ENCODE peak calls at places on chromosomes 12 and 14, in six cellular contexts. One of them, this sample, is unnamed.

GRCh38 chr14:85634205-85634604 is 104.3 kb downstream of the FLRT2 start:
- DNase-seq in tibial nerve: no peak
- DNase-seq in heart right ventricle: no peak
- DNase-seq in CD4-positive, alpha-beta memory T cell: no peak
- DNase-seq in fibroblast of lung: no peak
- DNase-seq in IMR-90: no peak
- DNase-seq in this sample: no peak

GRCh38 chr12:26121323-26121740 is 3.5 kb downstream of the BHLHE41 start:
- DNase-seq in tibial nerve: no peak
- DNase-seq in heart right ventricle: no peak
- DNase-seq in CD4-positive, alpha-beta memory T cell: no peak
- DNase-seq in fibroblast of lung: no peak
- DNase-seq in IMR-90: no peak
- DNase-seq in this sample: no peak

GRCh38 chr12:51941011-51941561 is 10.4 kb upstream of the ACVR1B start:
- DNase-seq in tibial nerve: no peak
- DNase-seq in heart right ventricle: peak; percentile 30
- DNase-seq in CD4-positive, alpha-beta memory T cell: no peak
- DNase-seq in fibroblast of lung: peak; percentile 74
- DNase-seq in IMR-90: peak; percentile 77
- DNase-seq in this sample: no peak

GRCh38 chr12:5581616-5582367 is 149.9 kb downstream of the NTF3 start:
- DNase-seq in tibial nerve: no peak
- DNase-seq in heart right ventricle: no peak
- DNase-seq in CD4-positive, alpha-beta memory T cell: no peak
- DNase-seq in fibroblast of lung: no peak
- DNase-seq in IMR-90: no peak
- DNase-seq in this sample: no peak

GRCh38 chr14:22803575-22803974 is 11.7 kb downstream of the SLC7A7 start:
- DNase-seq in tibial nerve: no peak
- DNase-seq in heart right ventricle: no peak
- DNase-seq in CD4-positive, alpha-beta memory T cell: no peak
- DNase-seq in fibroblast of lung: no peak
- DNase-seq in IMR-90: no peak
- DNase-seq in this sample: no peak

GRCh38 chr12:96502477-96502876 is 13.1 kb downstream of the CFAP54 start:
- DNase-seq in tibial nerve: no peak
- DNase-seq in heart right ventricle: no peak
- DNase-seq in CD4-positive, alpha-beta memory T cell: no peak
- DNase-seq in fibroblast of lung: no peak
- DNase-seq in IMR-90: no peak
- DNase-seq in this sample: no peak

GRCh38 chr12:57868870-57869609 is 22.5 kb upstream of the CTDSP2 start:
- DNase-seq in tibial nerve: no peak
- DNase-seq in heart right ventricle: peak; percentile 30
- DNase-seq in CD4-positive, alpha-beta memory T cell: no peak
- DNase-seq in fibroblast of lung: no peak
- DNase-seq in IMR-90: no peak
- DNase-seq in this sample: peak; percentile 89

GRCh38 chr14:83085141-83085540 is 1551.5 kb upstream of the SEL1L start:
- DNase-seq in tibial nerve: no peak
- DNase-seq in heart right ventricle: no peak
- DNase-seq in CD4-positive, alpha-beta memory T cell: no peak
- DNase-seq in fibroblast of lung: no peak
- DNase-seq in IMR-90: peak; percentile 13
- DNase-seq in this sample: no peak

GRCh38 chr12:49631336-49631907 is 8.1 kb downstream of the PRPF40B start:
- DNase-seq in tibial nerve: no peak
- DNase-seq in heart right ventricle: no peak
- DNase-seq in CD4-positive, alpha-beta memory T cell: no peak
- DNase-seq in fibroblast of lung: no peak
- DNase-seq in IMR-90: no peak
- DNase-seq in this sample: no peak

GRCh38 chr12:14810953-14811483 is 3.0 kb downstream of the SMCO3 start:
- DNase-seq in tibial nerve: no peak
- DNase-seq in heart right ventricle: no peak
- DNase-seq in CD4-positive, alpha-beta memory T cell: no peak
- DNase-seq in fibroblast of lung: peak; percentile 37
- DNase-seq in IMR-90: peak; percentile 33
- DNase-seq in this sample: no peak

GRCh38 chr12:27517961-27518668 is 5.9 kb upstream of the PPFIBP1 start:
- DNase-seq in tibial nerve: no peak
- DNase-seq in heart right ventricle: no peak
- DNase-seq in CD4-positive, alpha-beta memory T cell: no peak
- DNase-seq in fibroblast of lung: no peak
- DNase-seq in IMR-90: no peak
- DNase-seq in this sample: no peak

GRCh38 chr14:54562334-54562733 is 4.6 kb upstream of the SAMD4A start:
- DNase-seq in tibial nerve: no peak
- DNase-seq in heart right ventricle: no peak
- DNase-seq in CD4-positive, alpha-beta memory T cell: no peak
- DNase-seq in fibroblast of lung: no peak
- DNase-seq in IMR-90: peak; percentile 57
- DNase-seq in this sample: no peak

GRCh38 chr14:37443461-37443860 is 151.6 kb downstream of the FOXA1 start:
- DNase-seq in tibial nerve: no peak
- DNase-seq in heart right ventricle: no peak
- DNase-seq in CD4-positive, alpha-beta memory T cell: no peak
- DNase-seq in fibroblast of lung: peak; percentile 64
- DNase-seq in IMR-90: peak; percentile 49
- DNase-seq in this sample: no peak

GRCh38 chr12:65387396-65387795 is 108.9 kb downstream of the MSRB3 start:
- DNase-seq in tibial nerve: no peak
- DNase-seq in heart right ventricle: no peak
- DNase-seq in CD4-positive, alpha-beta memory T cell: no peak
- DNase-seq in fibroblast of lung: peak; percentile 20
- DNase-seq in IMR-90: peak; percentile 70
- DNase-seq in this sample: no peak

GRCh38 chr12:63228853-63229252 is 77.9 kb upstream of the AVPR1A start:
- DNase-seq in tibial nerve: no peak
- DNase-seq in heart right ventricle: no peak
- DNase-seq in CD4-positive, alpha-beta memory T cell: no peak
- DNase-seq in fibroblast of lung: no peak
- DNase-seq in IMR-90: no peak
- DNase-seq in this sample: no peak

GRCh38 chr14:99522457-99522891 is 41.3 kb downstream of the CCNK start:
- DNase-seq in tibial nerve: no peak
- DNase-seq in heart right ventricle: no peak
- DNase-seq in CD4-positive, alpha-beta memory T cell: no peak
- DNase-seq in fibroblast of lung: peak; percentile 52
- DNase-seq in IMR-90: peak; percentile 78
- DNase-seq in this sample: peak; percentile 54

GRCh38 chr12:121637231-121637914 is 11.0 kb downstream of the ORAI1 start:
- DNase-seq in tibial nerve: no peak
- DNase-seq in heart right ventricle: peak; percentile 27
- DNase-seq in CD4-positive, alpha-beta memory T cell: peak; percentile 36
- DNase-seq in fibroblast of lung: no peak
- DNase-seq in IMR-90: no peak
- DNase-seq in this sample: peak; percentile 66

GRCh38 chr12:77210724-77211123 is 145.4 kb upstream of the E2F7 start:
- DNase-seq in tibial nerve: no peak
- DNase-seq in heart right ventricle: no peak
- DNase-seq in CD4-positive, alpha-beta memory T cell: no peak
- DNase-seq in fibroblast of lung: no peak
- DNase-seq in IMR-90: no peak
- DNase-seq in this sample: no peak

GRCh38 chr12:24244801-24245200 is 295.3 kb upstream of the SOX5 start:
- DNase-seq in tibial nerve: no peak
- DNase-seq in heart right ventricle: no peak
- DNase-seq in CD4-positive, alpha-beta memory T cell: no peak
- DNase-seq in fibroblast of lung: no peak
- DNase-seq in IMR-90: no peak
- DNase-seq in this sample: no peak

GRCh38 chr14:54447231-54447692 is 6.1 kb upstream of the CNIH1 start:
- DNase-seq in tibial nerve: no peak
- DNase-seq in heart right ventricle: no peak
- DNase-seq in CD4-positive, alpha-beta memory T cell: no peak
- DNase-seq in fibroblast of lung: peak; percentile 88
- DNase-seq in IMR-90: peak; percentile 52
- DNase-seq in this sample: no peak

GRCh38 chr12:83979785-83980184 is 932.8 kb downstream of the SLC6A15 start:
- DNase-seq in tibial nerve: no peak
- DNase-seq in heart right ventricle: no peak
- DNase-seq in CD4-positive, alpha-beta memory T cell: no peak
- DNase-seq in fibroblast of lung: no peak
- DNase-seq in IMR-90: no peak
- DNase-seq in this sample: no peak

GRCh38 chr14:64891839-64892375 is 12.2 kb upstream of the SPTB start:
- DNase-seq in tibial nerve: peak; percentile 55
- DNase-seq in heart right ventricle: no peak
- DNase-seq in CD4-positive, alpha-beta memory T cell: peak; percentile 59
- DNase-seq in fibroblast of lung: peak; percentile 77
- DNase-seq in IMR-90: peak; percentile 77
- DNase-seq in this sample: no peak

GRCh38 chr14:24607081-24607480 is 2.4 kb downstream of the GZMH start:
- DNase-seq in tibial nerve: no peak
- DNase-seq in heart right ventricle: no peak
- DNase-seq in CD4-positive, alpha-beta memory T cell: no peak
- DNase-seq in fibroblast of lung: no peak
- DNase-seq in IMR-90: no peak
- DNase-seq in this sample: no peak

GRCh38 chr14:89910706-89911017 is 43.9 kb downstream of the EFCAB11 start:
- DNase-seq in tibial nerve: no peak
- DNase-seq in heart right ventricle: no peak
- DNase-seq in CD4-positive, alpha-beta memory T cell: no peak
- DNase-seq in fibroblast of lung: no peak
- DNase-seq in IMR-90: no peak
- DNase-seq in this sample: no peak

GRCh38 chr14:89912667-89913211 is 41.8 kb downstream of the EFCAB11 start:
- DNase-seq in tibial nerve: peak; percentile 15
- DNase-seq in heart right ventricle: no peak
- DNase-seq in CD4-positive, alpha-beta memory T cell: no peak
- DNase-seq in fibroblast of lung: peak; percentile 96
- DNase-seq in IMR-90: peak; percentile 97
- DNase-seq in this sample: no peak

GRCh38 chr14:89918721-89919120 is 35.8 kb downstream of the EFCAB11 start:
- DNase-seq in tibial nerve: no peak
- DNase-seq in heart right ventricle: no peak
- DNase-seq in CD4-positive, alpha-beta memory T cell: no peak
- DNase-seq in fibroblast of lung: no peak
- DNase-seq in IMR-90: no peak
- DNase-seq in this sample: no peak

GRCh38 chr14:89911018-89911919 is 43.3 kb downstream of the EFCAB11 start:
- DNase-seq in tibial nerve: no peak
- DNase-seq in heart right ventricle: no peak
- DNase-seq in CD4-positive, alpha-beta memory T cell: no peak
- DNase-seq in fibroblast of lung: peak; percentile 67
- DNase-seq in IMR-90: peak; percentile 75
- DNase-seq in this sample: no peak

GRCh38 chr14:89915114-89915878 is 39.2 kb downstream of the EFCAB11 start:
- DNase-seq in tibial nerve: peak; percentile 82
- DNase-seq in heart right ventricle: no peak
- DNase-seq in CD4-positive, alpha-beta memory T cell: peak; percentile 56
- DNase-seq in fibroblast of lung: peak; percentile 84
- DNase-seq in IMR-90: peak; percentile 80
- DNase-seq in this sample: peak; percentile 27
- H3K27ac ChIP-seq in tibial nerve: peak overlapping the region; percentile 33
- H3K27ac ChIP-seq in heart right ventricle: no peak overlapping the region
- H3K27ac ChIP-seq in CD4-positive, alpha-beta memory T cell: no peak overlapping the region
- H3K27ac ChIP-seq in fibroblast of lung: peak overlapping the region; percentile 9
- H3K27ac ChIP-seq in IMR-90: peak overlapping the region; percentile 19
- H3K27ac ChIP-seq in this sample: no peak overlapping the region

GRCh38 chr12:55937956-55938355 is 7.0 kb downstream of the DGKA start:
- DNase-seq in tibial nerve: no peak
- DNase-seq in heart right ventricle: no peak
- DNase-seq in CD4-positive, alpha-beta memory T cell: no peak
- DNase-seq in fibroblast of lung: no peak
- DNase-seq in IMR-90: peak; percentile 17
- DNase-seq in this sample: no peak

GRCh38 chr12:55935742-55936151 is 4.8 kb downstream of the DGKA start:
- DNase-seq in tibial nerve: no peak
- DNase-seq in heart right ventricle: peak; percentile 50
- DNase-seq in CD4-positive, alpha-beta memory T cell: no peak
- DNase-seq in fibroblast of lung: no peak
- DNase-seq in IMR-90: no peak
- DNase-seq in this sample: peak; percentile 70

GRCh38 chr12:55942055-55942454 is 11.1 kb downstream of the DGKA start:
- DNase-seq in tibial nerve: no peak
- DNase-seq in heart right ventricle: no peak
- DNase-seq in CD4-positive, alpha-beta memory T cell: no peak
- DNase-seq in fibroblast of lung: no peak
- DNase-seq in IMR-90: no peak
- DNase-seq in this sample: no peak

GRCh38 chr12:55940065-55940732 is 9.2 kb downstream of the DGKA start:
- DNase-seq in tibial nerve: peak; percentile 93
- DNase-seq in heart right ventricle: peak; percentile 73
- DNase-seq in CD4-positive, alpha-beta memory T cell: peak; percentile 83
- DNase-seq in fibroblast of lung: peak; percentile 87
- DNase-seq in IMR-90: peak; percentile 81
- DNase-seq in this sample: peak; percentile 82

GRCh38 chr12:55938826-55939501 is 8.0 kb downstream of the DGKA start:
- DNase-seq in tibial nerve: no peak
- DNase-seq in heart right ventricle: no peak
- DNase-seq in CD4-positive, alpha-beta memory T cell: no peak
- DNase-seq in fibroblast of lung: no peak
- DNase-seq in IMR-90: no peak
- DNase-seq in this sample: no peak
- H3K4me1 ChIP-seq in tibial nerve: peaks cover 29% of the 10 kb centered on the region
- H3K4me1 ChIP-seq in heart right ventricle: peaks cover 25% of the 10 kb centered on the region
- H3K4me1 ChIP-seq in CD4-positive, alpha-beta memory T cell: peaks cover 79% of the 10 kb centered on the region
- H3K4me1 ChIP-seq in fibroblast of lung: peaks cover 7% of the 10 kb centered on the region
- H3K4me1 ChIP-seq in IMR-90: peaks cover 4% of the 10 kb centered on the region
- H3K4me1 ChIP-seq in this sample: no peaks in the 10 kb centered on the region

GRCh38 chr14:26281280-26281998 is 316.4 kb downstream of the NOVA1 start:
- DNase-seq in tibial nerve: no peak
- DNase-seq in heart right ventricle: no peak
- DNase-seq in CD4-positive, alpha-beta memory T cell: no peak
- DNase-seq in fibroblast of lung: peak; percentile 77
- DNase-seq in IMR-90: peak; percentile 87
- DNase-seq in this sample: no peak
- H3K27ac ChIP-seq in tibial nerve: peak overlapping the region; percentile 63
- H3K27ac ChIP-seq in heart right ventricle: no peak overlapping the region
- H3K27ac ChIP-seq in CD4-positive, alpha-beta memory T cell: no peak overlapping the region
- H3K27ac ChIP-seq in fibroblast of lung: peak overlapping the region; percentile 47
- H3K27ac ChIP-seq in IMR-90: peak overlapping the region; percentile 99
- H3K27ac ChIP-seq in this sample: no peak overlapping the region

GRCh38 chr12:128817115-128818015 is 6.4 kb downstream of the SLC15A4 start:
- DNase-seq in tibial nerve: no peak
- DNase-seq in heart right ventricle: peak; percentile 57
- DNase-seq in CD4-positive, alpha-beta memory T cell: no peak
- DNase-seq in fibroblast of lung: peak; percentile 43
- DNase-seq in IMR-90: peak; percentile 55
- DNase-seq in this sample: peak; percentile 70
- H3K4me1 ChIP-seq in tibial nerve: peaks cover 76% of the 10 kb centered on the region
- H3K4me1 ChIP-seq in heart right ventricle: peaks cover 90% of the 10 kb centered on the region
- H3K4me1 ChIP-seq in CD4-positive, alpha-beta memory T cell: peaks cover 42% of the 10 kb centered on the region
- H3K4me1 ChIP-seq in fibroblast of lung: peaks cover 9% of the 10 kb centered on the region
- H3K4me1 ChIP-seq in IMR-90: peaks cover 5% of the 10 kb centered on the region
- H3K4me1 ChIP-seq in this sample: peaks cover 82% of the 10 kb centered on the region

GRCh38 chr12:19794116-19794515 is 354.8 kb downstream of the AEBP2 start:
- DNase-seq in tibial nerve: no peak
- DNase-seq in heart right ventricle: no peak
- DNase-seq in CD4-positive, alpha-beta memory T cell: no peak
- DNase-seq in fibroblast of lung: no peak
- DNase-seq in IMR-90: no peak
- DNase-seq in this sample: no peak

GRCh38 chr12:19792028-19792427 is 352.7 kb downstream of the AEBP2 start:
- DNase-seq in tibial nerve: no peak
- DNase-seq in heart right ventricle: no peak
- DNase-seq in CD4-positive, alpha-beta memory T cell: peak; percentile 27
- DNase-seq in fibroblast of lung: no peak
- DNase-seq in IMR-90: no peak
- DNase-seq in this sample: no peak
- H3K27ac ChIP-seq in tibial nerve: no peak overlapping the region
- H3K27ac ChIP-seq in heart right ventricle: no peak overlapping the region
- H3K27ac ChIP-seq in CD4-positive, alpha-beta memory T cell: no peak overlapping the region
- H3K27ac ChIP-seq in fibroblast of lung: no peak overlapping the region
- H3K27ac ChIP-seq in IMR-90: no peak overlapping the region
- H3K27ac ChIP-seq in this sample: no peak overlapping the region

This sample was measured in psoas muscle.